ENCODE peak calls at places on chromosomes 7 and 10, in nine cellular contexts. C is AG04450; L is OCI-LY7; Z is aorta; I is GM23248; F is CD4-positive, CD25-positive, alpha-beta regulatory T cell; E is fibroblast of mammary gland; R is mammary epithelial cell; K is choroid plexus epithelial cell. Y is an unnamed sample.

GRCh38 chr10:87724789-87725188 is 65.1 kb downstream of the PAPSS2 start:
- DNase-seq in C (no peak), L (no peak), Z (no peak), I (no peak), F (no peak), E (no peak), R (no peak), K (no peak), Y (no peak)

GRCh38 chr7:100358027-100358856 is at the start of gene PILRB:
- DNase-seq in C (no peak), L (peak; percentile 32), Z (peak; percentile 58), I (no peak), F (no peak), E (no peak), R (no peak), K (no peak), Y (no peak)

GRCh38 chr10:104329754-104330153 is 8.5 kb downstream of the ITPRIP start:
- DNase-seq in C (no peak), L (no peak), Z (no peak), I (peak; percentile 96), F (no peak), E (peak; percentile 96), R (peak; percentile 84), K (peak; percentile 70), Y (peak; percentile 79)

GRCh38 chr10:108049668-108050067 is 885.2 kb upstream of the SORCS1 start:
- DNase-seq in C (no peak), L (no peak), Z (no peak), I (no peak), F (no peak), E (no peak), R (peak; percentile 63), K (no peak), Y (no peak)

GRCh38 chr7:131159961-131160361 is 167.7 kb upstream of the MKLN1 start:
- DNase-seq in C (peak; percentile 41), L (no peak), Z (no peak), I (peak; percentile 73), F (no peak), E (peak; percentile 73), R (peak; percentile 57), K (peak; percentile 55), Y (no peak)

GRCh38 chr10:4688620-4689019 is 137.4 kb upstream of the AKR1E2 start:
- DNase-seq in C (no peak), L (no peak), Z (no peak), I (no peak), F (no peak), E (no peak), R (no peak), K (no peak), Y (no peak)

GRCh38 chr7:130887182-130888016 is 153.4 kb upstream of the KLF14 start:
- DNase-seq in C (no peak), L (no peak), Z (no peak), I (peak; percentile 91), F (no peak), E (peak; percentile 86), R (peak; percentile 83), K (peak; percentile 81), Y (no peak)

GRCh38 chr7:32921896-32922295 is 30.3 kb upstream of the KBTBD2 start:
- DNase-seq in C (no peak), L (no peak), Z (no peak), I (peak; percentile 68), F (no peak), E (peak; percentile 29), R (no peak), K (peak; percentile 57), Y (peak; percentile 26)

GRCh38 chr10:80498833-80499671 is 38.6 kb upstream of the SH2D4B start:
- DNase-seq in C (peak; percentile 92), L (no peak), Z (peak; percentile 95), I (peak; percentile 99), F (no peak), E (peak; percentile 99), R (peak; percentile 94), K (peak; percentile 98), Y (peak; percentile 98)

GRCh38 chr10:78351283-78351682 is 317.6 kb downstream of the RPS24 start:
- DNase-seq in C (no peak), L (no peak), Z (no peak), I (no peak), F (no peak), E (no peak), R (no peak), K (no peak), Y (no peak)

GRCh38 chr7:125611582-125611981 is 682.0 kb upstream of the POT1 start:
- DNase-seq in C (no peak), L (no peak), Z (no peak), I (no peak), F (no peak), E (no peak), R (no peak), K (no peak), Y (no peak)

GRCh38 chr7:131586259-131586658 is 29.8 kb upstream of the PODXL start:
- DNase-seq in C (no peak), L (no peak), Z (no peak), I (no peak), F (no peak), E (no peak), R (no peak), K (no peak), Y (no peak)

GRCh38 chr10:48792121-48792520 is 107.4 kb downstream of the WDFY4 start:
- DNase-seq in C (no peak), L (no peak), Z (no peak), I (peak; percentile 55), F (no peak), E (no peak), R (no peak), K (no peak), Y (no peak)

GRCh38 chr7:157158400-157158799 is 19.7 kb downstream of the UBE3C start:
- DNase-seq in C (no peak), L (no peak), Z (no peak), I (peak; percentile 20), F (no peak), E (no peak), R (peak; percentile 37), K (no peak), Y (no peak)

GRCh38 chr7:57343901-57344622 is 105.9 kb upstream of the ZNF716 start:
- DNase-seq in C (no peak), L (no peak), Z (no peak), I (no peak), F (no peak), E (no peak), R (no peak), K (no peak), Y (no peak)

GRCh38 chr7:149772236-149772820 is 1.1 kb downstream of the ZNF467 start:
- DNase-seq in C (no peak), L (no peak), Z (no peak), I (peak; percentile 20), F (no peak), E (no peak), R (no peak), K (no peak), Y (no peak)

GRCh38 chr7:99499356-99499712 is 747 bp downstream of the ZNF394 start:
- DNase-seq in C (no peak), L (peak; percentile 24), Z (no peak), I (peak; percentile 53), F (peak; percentile 9), E (peak; percentile 17), R (no peak), K (no peak), Y (no peak)

GRCh38 chr7:30285067-30285530 is 702 bp downstream of the ZNRF2 start:
- DNase-seq in C (no peak), L (peak; percentile 71), Z (peak; percentile 82), I (peak; percentile 71), F (peak; percentile 30), E (peak; percentile 23), R (no peak), K (peak; percentile 30), Y (no peak)

DNA sequence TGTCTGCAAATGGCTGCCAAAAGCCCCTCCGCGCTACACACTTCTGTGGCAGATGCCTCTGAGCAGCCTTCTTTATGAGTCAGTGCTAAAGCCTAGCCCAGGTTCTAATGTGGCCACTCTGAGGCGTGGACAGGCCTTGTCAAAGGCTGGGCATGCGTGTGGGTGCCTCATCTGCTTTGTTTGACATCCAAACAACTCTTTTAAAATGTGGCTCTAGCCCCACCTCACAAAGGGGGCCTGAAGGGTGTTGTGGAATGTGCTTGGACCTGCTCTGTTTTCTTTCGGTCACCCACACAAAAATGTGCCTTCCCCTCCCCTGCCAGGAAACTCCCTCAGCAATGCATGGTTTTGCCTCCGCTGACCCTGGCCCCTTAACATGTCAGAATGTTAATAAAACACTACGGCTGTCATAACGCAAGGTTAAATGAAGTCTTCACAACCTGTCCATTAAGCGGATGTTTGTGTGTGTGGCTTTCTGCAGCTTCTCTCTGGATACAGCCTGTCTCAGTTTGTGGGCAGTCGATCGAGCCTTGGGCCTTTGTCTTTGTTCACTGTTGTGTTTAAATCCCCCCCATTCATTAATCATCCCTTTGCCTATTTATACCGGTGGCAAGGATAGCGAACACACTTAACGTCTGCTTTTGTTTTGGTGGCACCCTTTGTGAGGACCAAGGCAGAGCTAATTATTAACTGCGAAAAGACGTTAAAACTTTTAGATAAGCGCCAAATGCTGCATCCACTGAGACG is 718.9 kb downstream of the LRMDA start:
- DNase-seq in C (no peak), L (no peak), Z (no peak), I (peak; percentile 5), F (no peak), E (peak; percentile 13), R (peak; percentile 73), K (peak; percentile 28), Y (no peak)
- H3K4me3 ChIP-seq in C (no peak overlapping the region), L (no peak overlapping the region), Z (no peak overlapping the region), I (no peak overlapping the region), F (no peak overlapping the region), E (no peak overlapping the region), R (no peak overlapping the region), K (no peak overlapping the region), Y (no peak overlapping the region)

GRCh38 chr10:57249615-57250281 is 888.7 kb upstream of the ZWINT start:
- DNase-seq in C (no peak), L (no peak), Z (no peak), I (no peak), F (no peak), E (no peak), R (no peak), K (no peak), Y (no peak)

DNA sequence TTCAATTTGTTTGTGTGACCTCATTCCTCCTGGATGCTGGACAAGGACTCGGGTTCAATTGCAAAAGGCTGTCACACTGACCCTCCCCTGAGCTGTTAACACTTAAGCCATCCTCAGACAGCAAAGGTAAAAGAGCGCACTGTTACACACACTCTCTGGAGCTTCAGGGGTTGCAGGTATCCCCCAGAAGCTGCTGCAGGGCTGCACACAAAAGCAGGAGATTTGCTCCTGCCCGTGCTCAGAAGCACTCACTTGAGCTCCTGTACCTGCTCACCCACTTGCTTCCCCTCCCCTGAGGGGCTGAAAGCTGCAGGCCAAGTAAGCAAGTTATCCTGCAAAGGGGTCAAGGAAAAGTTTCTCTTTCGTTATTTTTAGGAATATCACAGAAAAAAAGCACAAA is 886.2 kb upstream of the ZWINT start:
- DNase-seq in C (no peak), L (no peak), Z (no peak), I (no peak), F (no peak), E (no peak), R (no peak), K (no peak), Y (no peak)
- H3K4me3 ChIP-seq in C (no peak overlapping the region), L (no peak overlapping the region), Z (no peak overlapping the region), I (no peak overlapping the region), F (no peak overlapping the region), E (no peak overlapping the region), R (no peak overlapping the region), K (no peak overlapping the region), Y (no peak overlapping the region)

GRCh38 chr10:130864951-130865350 is 446.6 kb downstream of the TCERG1L start:
- DNase-seq in C (no peak), L (no peak), Z (no peak), I (no peak), F (no peak), E (no peak), R (no peak), K (no peak), Y (no peak)
- H3K4me3 ChIP-seq in C (no peak overlapping the region), L (no peak overlapping the region), Z (no peak overlapping the region), I (no peak overlapping the region), F (no peak overlapping the region), E (no peak overlapping the region), R (no peak overlapping the region), K (no peak overlapping the region), Y (no peak overlapping the region)

GRCh38 chr10:114682532-114682931 is 24.5 kb upstream of the ABLIM1 start:
- DNase-seq in C (no peak), L (no peak), Z (no peak), I (no peak), F (no peak), E (no peak), R (no peak), K (peak; percentile 22), Y (no peak)
- H3K4me3 ChIP-seq in C (no peak overlapping the region), L (no peak overlapping the region), Z (no peak overlapping the region), I (no peak overlapping the region), F (no peak overlapping the region), E (no peak overlapping the region), R (no peak overlapping the region), K (no peak overlapping the region), Y (no peak overlapping the region)

Y was measured in skeletal muscle cell.